ENCODE peak calls at places on chromosomes 1 and 21, in ten cellular contexts. D is CD8-positive, alpha-beta T cell; G is fibroblast of mammary gland; O is HFF-Myc; R is astrocyte of the cerebellum; A is GM12865; T is A549; E is Caco-2; X is colonic mucosa; B is vagina. Y is an unnamed sample.

GRCh38 chr21:21898801-21899200 is 900.6 kb downstream of the NCAM2 start:
- DNase-seq in D (no peak), G (no peak), O (no peak), R (no peak), A (no peak), T (no peak), E (no peak), X (no peak), B (no peak), Y (no peak)

GRCh38 chr1:111571987-111572386 is 47.6 kb upstream of the RAP1A start:
- DNase-seq in D (no peak), G (peak), O (no peak), R (peak), A (no peak), T (no peak), E (no peak), X (no peak), B (no peak), Y (no peak)

GRCh38 chr1:156639601-156640101 is 2.3 kb upstream of the BCAN start:
- DNase-seq in D (no peak), G (no peak), O (no peak), R (no peak), A (no peak), T (no peak), E (no peak), X (no peak), B (no peak), Y (no peak)

GRCh38 chr1:1240348-1240732 is 6.2 kb downstream of the C1QTNF12 start:
- DNase-seq in D (no peak), G (no peak), O (no peak), R (no peak), A (no peak), T (no peak), E (no peak), X (no peak), B (no peak), Y (no peak)

GRCh38 chr1:115331531-115332331 is 6.3 kb downstream of the NGF start:
- DNase-seq in D (no peak), G (peak), O (no peak), R (no peak), A (no peak), T (no peak), E (no peak), X (no peak), B (no peak), Y (no peak)

GRCh38 chr21:45456014-45456835 is 51.3 kb downstream of the COL18A1 start:
- DNase-seq in D (no peak), G (no peak), O (no peak), R (no peak), A (no peak), T (no peak), E (no peak), X (no peak), B (no peak), Y (no peak)

GRCh38 chr1:1073743-1074587 is at the start of gene RNF223:
- DNase-seq in D (no peak), G (no peak), O (no peak), R (no peak), A (no peak), T (no peak), E (peak), X (peak), B (no peak), Y (no peak)

GRCh38 chr1:235023197-235024044 is 105.2 kb downstream of the TOMM20 start:
- DNase-seq in D (no peak), G (no peak), O (no peak), R (no peak), A (peak), T (no peak), E (no peak), X (no peak), B (no peak), Y (no peak)

GRCh38 chr1:211101481-211101880 is 32.5 kb downstream of the KCNH1 start:
- DNase-seq in D (no peak), G (no peak), O (no peak), R (no peak), A (no peak), T (no peak), E (no peak), X (no peak), B (peak), Y (no peak)

GRCh38 chr1:173409613-173410012 is 67.5 kb upstream of the PRDX6 start:
- DNase-seq in D (peak), G (peak), O (no peak), R (peak), A (peak), T (no peak), E (no peak), X (no peak), B (no peak), Y (no peak)

GRCh38 chr1:204685236-204686006 is at the start of gene LRRN2:
- DNase-seq in D (no peak), G (no peak), O (no peak), R (no peak), A (no peak), T (peak), E (no peak), X (peak), B (no peak), Y (peak)

GRCh38 chr1:212098771-212099170 is 63.2 kb downstream of the DTL start:
- DNase-seq in D (no peak), G (no peak), O (no peak), R (no peak), A (no peak), T (no peak), E (no peak), X (no peak), B (no peak), Y (no peak)

GRCh38 chr21:14284439-14284838 is 68.5 kb downstream of the RBM11 start:
- DNase-seq in D (no peak), G (no peak), O (no peak), R (no peak), A (no peak), T (no peak), E (no peak), X (no peak), B (no peak), Y (no peak)

DNA sequence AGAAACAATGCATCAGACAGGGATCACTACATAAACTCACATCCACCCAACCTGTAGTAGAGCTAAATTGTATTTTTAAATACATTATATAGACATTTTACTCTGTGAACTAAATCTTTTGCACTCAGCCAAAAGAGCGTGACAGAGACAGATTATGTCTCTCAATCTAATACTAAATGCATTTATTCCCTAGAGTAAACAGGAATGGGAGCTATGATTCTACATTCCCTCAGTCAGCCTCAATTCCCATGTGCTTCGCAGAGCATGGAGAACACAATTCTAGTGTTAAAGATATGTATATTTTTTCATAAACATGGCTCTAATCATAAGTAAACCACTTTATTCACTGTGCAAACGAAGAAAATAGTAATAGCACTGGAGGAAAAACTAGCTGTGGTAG is 16.5 kb downstream of the PIGK start:
- DNase-seq in D (no peak), G (no peak), O (no peak), R (no peak), A (no peak), T (no peak), E (no peak), X (no peak), B (no peak), Y (peak)
- H3K4me3 ChIP-seq in D (no peak), G (no peak), O (no peak), R (no peak), A (no peak), T (no peak), E (no peak), X (no peak), B (no peak), Y (no peak)

GRCh38 chr1:45353685-45354084 is 13.4 kb upstream of the MUTYH start:
- DNase-seq in D (no peak), G (no peak), O (no peak), R (no peak), A (no peak), T (no peak), E (no peak), X (no peak), B (no peak), Y (no peak)

GRCh38 chr1:45348609-45348965 is 8.3 kb upstream of the MUTYH start:
- DNase-seq in D (no peak), G (no peak), O (no peak), R (no peak), A (no peak), T (no peak), E (no peak), X (no peak), B (no peak), Y (no peak)

GRCh38 chr1:45348966-45349677 is 8.9 kb upstream of the MUTYH start:
- DNase-seq in D (no peak), G (no peak), O (no peak), R (no peak), A (no peak), T (no peak), E (no peak), X (no peak), B (no peak), Y (no peak)

GRCh38 chr1:45354838-45355237 is 14.6 kb upstream of the MUTYH start:
- DNase-seq in D (no peak), G (no peak), O (no peak), R (no peak), A (no peak), T (no peak), E (no peak), X (no peak), B (no peak), Y (no peak)

DNA sequence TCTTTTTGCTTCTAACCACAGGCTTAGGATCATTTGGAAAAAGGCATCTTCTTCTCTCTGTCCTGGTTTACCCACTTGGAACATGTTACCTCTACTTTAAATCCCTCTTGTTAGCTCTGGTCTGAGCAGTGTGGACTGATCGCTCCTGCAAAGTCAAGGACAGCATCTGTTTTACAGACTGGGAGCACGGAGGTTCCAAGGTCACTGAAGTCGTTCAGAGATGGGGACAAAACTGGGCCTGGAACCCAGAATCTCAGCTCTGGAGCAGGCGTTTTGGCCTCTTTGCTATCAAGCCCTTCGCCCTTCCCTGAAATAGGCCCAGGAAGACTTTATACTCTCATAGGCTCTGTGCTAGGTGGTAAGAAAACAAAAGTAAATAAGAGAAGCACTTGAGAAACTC is 11.3 kb upstream of the MUTYH start:
- DNase-seq in D (no peak), G (no peak), O (no peak), R (no peak), A (no peak), T (no peak), E (no peak), X (no peak), B (no peak), Y (no peak)
- H3K4me3 ChIP-seq in D (no peak), G (no peak), O (no peak), R (no peak), A (no peak), T (no peak), E (no peak), X (no peak), B (no peak), Y (no peak)

DNA sequence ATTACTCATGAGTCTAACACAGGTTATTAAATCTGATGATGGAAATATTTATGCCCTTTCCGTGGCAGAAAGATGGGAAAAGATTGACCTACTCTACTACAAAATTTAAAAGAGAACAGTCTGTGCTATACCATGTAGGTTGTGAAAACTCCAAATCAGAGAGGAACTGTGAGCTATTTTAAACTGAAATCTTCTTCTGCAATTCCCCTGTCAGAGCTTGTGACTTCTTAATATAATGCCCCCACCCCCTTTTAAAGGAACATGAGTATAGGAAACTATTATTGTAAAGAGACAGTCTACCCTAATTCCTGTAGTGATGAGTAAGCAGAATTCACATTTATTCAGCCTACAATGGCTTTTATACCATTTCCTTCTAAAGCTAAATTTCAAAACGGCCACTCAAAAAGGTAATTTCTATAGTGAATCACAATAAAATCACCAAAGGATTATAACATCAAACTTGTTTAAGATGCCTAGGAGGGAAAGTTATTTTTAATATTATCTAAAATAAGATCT is 11.7 kb downstream of the DSCAM start:
- DNase-seq in D (no peak), G (no peak), O (no peak), R (no peak), A (no peak), T (no peak), E (no peak), X (no peak), B (no peak), Y (no peak)
- H3K4me3 ChIP-seq in D (no peak), G (no peak), O (no peak), R (no peak), A (no peak), T (no peak), E (no peak), X (no peak), B (no peak), Y (no peak)

DNA sequence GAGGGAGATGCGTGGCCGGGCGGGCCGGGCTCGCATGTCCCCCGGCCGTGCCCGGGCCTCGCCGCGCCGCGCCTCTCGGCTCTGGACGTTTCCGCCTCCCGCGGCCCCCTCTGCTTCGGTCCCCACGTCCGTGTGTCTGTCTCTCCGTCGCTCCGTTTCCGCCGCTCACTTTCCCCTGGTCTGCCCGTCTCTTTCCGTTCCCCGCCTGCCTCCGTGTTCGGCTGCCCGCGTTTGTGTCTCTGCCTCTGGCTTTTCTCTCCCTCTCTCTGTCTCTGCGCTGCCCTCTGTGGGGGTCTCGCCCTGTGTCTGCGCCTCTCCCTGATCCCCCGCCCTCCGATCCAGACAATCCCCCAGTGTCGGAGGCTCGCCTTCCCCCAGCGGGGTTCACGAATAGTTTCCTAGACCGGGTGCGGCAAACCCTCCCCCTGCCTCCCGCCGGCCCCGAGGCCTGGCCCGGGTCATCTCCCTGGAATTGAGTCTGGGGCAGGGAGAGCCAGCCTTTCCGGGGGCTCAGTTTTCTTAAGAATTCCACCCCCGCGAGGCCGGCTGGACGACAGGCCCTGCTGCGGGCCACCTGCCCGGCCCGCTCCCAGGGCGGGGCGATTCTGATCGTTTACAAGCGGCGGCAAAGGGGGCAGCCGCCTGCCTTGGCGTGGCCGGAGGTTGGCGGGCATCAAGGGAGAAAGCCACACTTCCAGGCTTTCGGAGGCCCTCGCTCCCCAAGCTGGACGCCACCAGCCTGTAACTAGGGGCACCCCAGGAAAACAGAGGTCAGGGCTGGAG is 841 bp downstream of the NBL1 start:
- DNase-seq in D (peak), G (no peak), O (no peak), R (no peak), A (peak), T (no peak), E (no peak), X (peak), B (no peak), Y (no peak)
- H3K4me3 ChIP-seq in D (peak), G (peak), O (peak), R (peak), A (peak), T (peak), E (peak), X (peak), B (peak), Y (peak)

DNA sequence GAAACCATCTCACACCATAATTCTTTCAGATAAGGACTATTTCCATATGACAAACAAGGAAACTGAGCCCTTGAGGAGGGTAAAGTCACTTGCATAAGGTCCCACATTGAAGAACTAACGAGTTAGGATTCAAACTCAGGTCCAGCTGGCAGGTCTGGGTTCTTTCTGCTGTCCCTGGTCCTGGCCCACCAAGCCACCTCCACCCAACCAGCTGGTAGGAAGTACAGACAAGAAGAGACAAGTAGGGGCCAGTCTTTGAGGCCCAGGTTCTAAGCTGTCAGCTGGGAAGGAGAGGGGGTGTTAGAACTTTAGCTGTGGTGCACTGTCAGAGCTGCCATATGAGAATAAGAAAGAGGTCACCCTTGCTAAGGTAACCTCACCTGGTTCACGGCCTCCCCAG is 188.6 kb downstream of the TRABD2B start:
- DNase-seq in D (no peak), G (no peak), O (no peak), R (no peak), A (no peak), T (no peak), E (no peak), X (no peak), B (no peak), Y (no peak)
- H3K4me3 ChIP-seq in D (no peak), G (no peak), O (no peak), R (no peak), A (no peak), T (no peak), E (no peak), X (no peak), B (no peak), Y (no peak)

DNA sequence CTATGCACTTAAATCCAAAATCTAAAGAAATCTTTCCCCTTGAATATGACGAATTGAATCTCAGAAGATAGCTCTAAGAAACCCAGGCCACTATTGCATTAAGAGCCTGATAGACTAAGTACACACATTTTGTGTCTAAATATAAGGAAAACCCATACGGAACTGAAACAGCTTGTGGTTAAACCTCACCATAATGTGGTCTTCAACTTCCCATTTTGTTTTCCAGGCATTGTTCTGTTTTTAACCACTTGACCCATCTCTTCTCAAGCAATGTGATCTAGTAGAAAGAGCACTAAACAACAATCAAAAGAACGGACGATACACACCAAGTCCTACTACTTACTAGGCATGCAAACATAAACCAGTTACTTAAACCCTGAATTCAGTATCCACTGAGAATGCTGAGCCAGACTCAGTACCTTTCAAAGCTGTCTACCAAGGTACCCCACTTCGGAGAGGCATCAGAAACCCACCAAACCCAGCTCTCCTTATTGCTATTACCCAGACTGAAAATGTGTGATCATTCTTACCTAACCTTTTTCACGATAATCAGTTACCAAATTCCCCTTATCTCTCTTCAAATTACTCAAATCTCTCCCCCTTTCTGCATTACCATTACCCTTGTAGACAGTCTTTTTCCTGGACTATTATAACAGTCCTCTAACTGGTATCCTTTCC is 12.8 kb downstream of the OTUD7B start:
- DNase-seq in D (no peak), G (no peak), O (no peak), R (no peak), A (peak), T (no peak), E (no peak), X (no peak), B (no peak), Y (no peak)
- H3K4me3 ChIP-seq in D (no peak), G (no peak), O (no peak), R (no peak), A (peak), T (no peak), E (no peak), X (no peak), B (no peak), Y (no peak)

GRCh38 chr1:201059871-201060555 is 36.5 kb upstream of the KIF21B start:
- DNase-seq in D (no peak), G (no peak), O (no peak), R (no peak), A (no peak), T (peak), E (no peak), X (no peak), B (no peak), Y (peak)
- H3K4me3 ChIP-seq in D (no peak), G (no peak), O (no peak), R (no peak), A (no peak), T (no peak), E (no peak), X (no peak), B (no peak), Y (no peak)

DNA sequence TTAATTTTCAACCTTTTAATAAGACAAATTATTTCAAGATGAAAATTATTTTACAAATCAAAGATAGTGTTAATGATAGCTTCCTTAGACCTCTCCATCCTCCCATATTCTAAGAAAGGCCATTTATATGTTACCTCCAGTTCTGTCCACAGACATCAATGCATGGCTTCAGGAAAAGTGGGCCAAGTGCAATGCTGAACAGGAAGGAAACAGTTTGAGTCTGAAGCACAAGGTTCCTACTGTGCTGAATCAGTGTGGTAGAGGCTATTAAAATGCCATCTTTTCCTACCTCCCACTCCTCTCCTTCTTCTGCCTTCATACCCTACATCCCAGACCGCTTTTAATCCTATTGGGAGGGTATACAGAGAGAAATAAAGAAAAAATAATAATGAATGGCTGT is 62.7 kb upstream of the C1orf105 start:
- DNase-seq in D (no peak), G (no peak), O (no peak), R (no peak), A (peak), T (no peak), E (no peak), X (no peak), B (no peak), Y (no peak)
- H3K4me3 ChIP-seq in D (no peak), G (no peak), O (no peak), R (no peak), A (peak), T (no peak), E (no peak), X (no peak), B (no peak), Y (no peak)

GRCh38 chr1:163824006-163824405 is 502.3 kb downstream of the NUF2 start:
- DNase-seq in D (no peak), G (peak), O (peak), R (peak), A (no peak), T (no peak), E (no peak), X (no peak), B (no peak), Y (peak)
- H3K4me3 ChIP-seq in D (no peak), G (no peak), O (no peak), R (no peak), A (no peak), T (no peak), E (no peak), X (no peak), B (no peak), Y (no peak)